ENCODE peak calls at places on chromosomes 16 and 17, in seven cellular contexts. One of them, this sample, is unnamed.

GRCh38 chr16:52114414-52114813 is 432.5 kb downstream of the TOX3 start:
- DNase-seq in sigmoid colon: no peak
- DNase-seq in prostate gland: no peak
- DNase-seq in stomach: no peak
- DNase-seq in endothelial cell of umbilical vein: no peak
- DNase-seq in H1: no peak
- DNase-seq in HCT116: no peak
- DNase-seq in this sample: no peak

GRCh38 chr17:21817791-21818364 is 125.6 kb downstream of the KCNJ18 start:
- DNase-seq in stomach: no peak
- DNase-seq in sigmoid colon: no peak
- DNase-seq in H1: no peak
- DNase-seq in HCT116: no peak
- DNase-seq in prostate gland: no peak
- DNase-seq in endothelial cell of umbilical vein: no peak
- DNase-seq in this sample: no peak

GRCh38 chr17:7132511-7133094 is 18.0 kb upstream of the ASGR2 start:
- DNase-seq in stomach: no peak
- DNase-seq in H1: peak; percentile 79
- DNase-seq in HCT116: no peak
- DNase-seq in prostate gland: no peak
- DNase-seq in sigmoid colon: no peak
- DNase-seq in endothelial cell of umbilical vein: peak; percentile 83
- DNase-seq in this sample: peak; percentile 66

GRCh38 chr17:13351046-13351445 is 250.7 kb downstream of the HS3ST3A1 start:
- DNase-seq in stomach: no peak
- DNase-seq in prostate gland: no peak
- DNase-seq in HCT116: no peak
- DNase-seq in H1: no peak
- DNase-seq in sigmoid colon: no peak
- DNase-seq in endothelial cell of umbilical vein: no peak
- DNase-seq in this sample: no peak

GRCh38 chr16:76661691-76662090 is 384.5 kb downstream of the CNTNAP4 start:
- DNase-seq in prostate gland: no peak
- DNase-seq in stomach: no peak
- DNase-seq in HCT116: no peak
- DNase-seq in endothelial cell of umbilical vein: no peak
- DNase-seq in H1: no peak
- DNase-seq in sigmoid colon: no peak
- DNase-seq in this sample: no peak

GRCh38 chr17:21019976-21020575 is 22.7 kb downstream of the USP22 start:
- DNase-seq in H1: no peak
- DNase-seq in HCT116: no peak
- DNase-seq in stomach: peak; percentile 55
- DNase-seq in endothelial cell of umbilical vein: no peak
- DNase-seq in sigmoid colon: peak; percentile 73
- DNase-seq in prostate gland: no peak
- DNase-seq in this sample: peak; percentile 87

GRCh38 chr17:3762922-3763776 is 37.8 kb downstream of the ITGAE start:
- DNase-seq in H1: no peak
- DNase-seq in sigmoid colon: no peak
- DNase-seq in endothelial cell of umbilical vein: no peak
- DNase-seq in prostate gland: no peak
- DNase-seq in stomach: no peak
- DNase-seq in HCT116: no peak
- DNase-seq in this sample: no peak

GRCh38 chr17:41666336-41666680 is 22.4 kb upstream of the EIF1 start:
- DNase-seq in endothelial cell of umbilical vein: peak; percentile 71
- DNase-seq in HCT116: no peak
- DNase-seq in prostate gland: no peak
- DNase-seq in stomach: no peak
- DNase-seq in H1: no peak
- DNase-seq in sigmoid colon: peak; percentile 75
- DNase-seq in this sample: peak; percentile 85

GRCh38 chr17:57433396-57433944 is 177.1 kb downstream of the MSI2 start:
- DNase-seq in HCT116: no peak
- DNase-seq in endothelial cell of umbilical vein: no peak
- DNase-seq in sigmoid colon: no peak
- DNase-seq in H1: no peak
- DNase-seq in stomach: no peak
- DNase-seq in prostate gland: no peak
- DNase-seq in this sample: no peak

GRCh38 chr17:35713069-35713728 is 18.2 kb upstream of the RASL10B start:
- DNase-seq in stomach: no peak
- DNase-seq in HCT116: no peak
- DNase-seq in H1: no peak
- DNase-seq in prostate gland: no peak
- DNase-seq in sigmoid colon: no peak
- DNase-seq in endothelial cell of umbilical vein: peak; percentile 98
- DNase-seq in this sample: no peak

GRCh38 chr16:75494696-75495601 is at the start of gene CHST6:
- DNase-seq in stomach: no peak
- DNase-seq in sigmoid colon: no peak
- DNase-seq in HCT116: no peak
- DNase-seq in prostate gland: no peak
- DNase-seq in endothelial cell of umbilical vein: peak; percentile 27
- DNase-seq in H1: peak; percentile 91
- DNase-seq in this sample: peak; percentile 78

GRCh38 chr16:80938035-80938927 is 68.4 kb downstream of the CMC2 start:
- DNase-seq in endothelial cell of umbilical vein: peak; percentile 98
- DNase-seq in HCT116: peak; percentile 51
- DNase-seq in stomach: no peak
- DNase-seq in prostate gland: peak; percentile 65
- DNase-seq in sigmoid colon: peak; percentile 88
- DNase-seq in H1: no peak
- DNase-seq in this sample: no peak

GRCh38 chr17:78048346-78049292 is 79.9 kb downstream of the TMC6 start:
- DNase-seq in sigmoid colon: no peak
- DNase-seq in H1: no peak
- DNase-seq in HCT116: no peak
- DNase-seq in prostate gland: no peak
- DNase-seq in stomach: no peak
- DNase-seq in endothelial cell of umbilical vein: no peak
- DNase-seq in this sample: no peak

GRCh38 chr16:23351360-23351759 is 49.3 kb downstream of the SCNN1B start:
- DNase-seq in H1: no peak
- DNase-seq in endothelial cell of umbilical vein: no peak
- DNase-seq in stomach: no peak
- DNase-seq in sigmoid colon: peak; percentile 37
- DNase-seq in HCT116: no peak
- DNase-seq in prostate gland: peak; percentile 76
- DNase-seq in this sample: peak; percentile 25

GRCh38 chr17:66347661-66348604 is 45.5 kb downstream of the PRKCA start:
- DNase-seq in H1: no peak
- DNase-seq in stomach: no peak
- DNase-seq in HCT116: no peak
- DNase-seq in prostate gland: no peak
- DNase-seq in endothelial cell of umbilical vein: no peak
- DNase-seq in sigmoid colon: no peak
- DNase-seq in this sample: no peak

GRCh38 chr17:71970312-71970711 is 150.5 kb upstream of the SOX9 start:
- DNase-seq in H1: no peak
- DNase-seq in HCT116: no peak
- DNase-seq in prostate gland: no peak
- DNase-seq in sigmoid colon: no peak
- DNase-seq in endothelial cell of umbilical vein: no peak
- DNase-seq in stomach: no peak
- DNase-seq in this sample: no peak

GRCh38 chr16:85735225-85735722 is 15.6 kb downstream of the C16orf74 start:
- DNase-seq in prostate gland: no peak
- DNase-seq in sigmoid colon: no peak
- DNase-seq in endothelial cell of umbilical vein: no peak
- DNase-seq in HCT116: no peak
- DNase-seq in H1: no peak
- DNase-seq in stomach: peak; percentile 40
- DNase-seq in this sample: peak; percentile 89

GRCh38 chr17:77354721-77355455 is 214.1 kb downstream of the SEC14L1 start:
- DNase-seq in stomach: peak; percentile 51
- DNase-seq in sigmoid colon: peak; percentile 95
- DNase-seq in H1: no peak
- DNase-seq in prostate gland: no peak
- DNase-seq in endothelial cell of umbilical vein: no peak
- DNase-seq in HCT116: no peak
- DNase-seq in this sample: peak; percentile 83

GRCh38 chr16:84307209-84307954 is 12.7 kb downstream of the WFDC1 start:
- DNase-seq in stomach: no peak
- DNase-seq in H1: no peak
- DNase-seq in endothelial cell of umbilical vein: no peak
- DNase-seq in HCT116: no peak
- DNase-seq in sigmoid colon: no peak
- DNase-seq in prostate gland: no peak
- DNase-seq in this sample: no peak

DNA sequence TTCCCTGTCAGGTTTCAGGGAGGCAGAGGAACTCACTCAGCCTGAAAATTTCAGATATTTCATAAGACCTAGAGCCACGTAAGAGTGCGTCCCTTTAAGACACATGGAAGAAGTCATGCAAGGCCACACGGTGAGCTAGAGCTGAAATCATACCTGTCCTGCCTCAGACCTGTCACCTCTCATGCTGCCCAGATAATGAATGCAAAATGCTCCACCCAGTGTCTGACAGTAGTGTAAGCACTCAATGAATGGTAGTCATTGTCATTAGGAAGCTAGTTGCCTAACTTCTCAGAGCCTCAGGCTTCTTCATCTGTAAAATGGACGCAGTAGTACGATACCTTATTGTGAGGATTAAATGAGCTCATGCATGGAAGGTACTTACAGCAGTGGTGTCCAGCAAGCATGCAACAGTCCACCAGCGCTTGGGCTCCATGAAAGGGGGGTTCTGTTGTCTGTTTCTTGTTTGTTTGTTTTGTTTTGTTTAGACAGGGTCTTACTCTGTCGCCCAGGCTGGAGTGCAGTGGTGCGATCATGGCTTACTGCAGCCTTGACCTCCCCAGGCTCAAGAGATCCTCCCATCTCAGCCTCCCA is 60.7 kb downstream of the WSB1 start:
- DNase-seq in sigmoid colon: no peak
- DNase-seq in endothelial cell of umbilical vein: no peak
- DNase-seq in HCT116: no peak
- DNase-seq in prostate gland: no peak
- DNase-seq in stomach: no peak
- DNase-seq in H1: no peak
- DNase-seq in this sample: no peak
- H3K4me3 ChIP-seq in sigmoid colon: no peak overlapping the region
- H3K4me3 ChIP-seq in endothelial cell of umbilical vein: no peak overlapping the region
- H3K4me3 ChIP-seq in HCT116: peak overlapping the region; percentile 95
- H3K4me3 ChIP-seq in prostate gland: no peak overlapping the region
- H3K4me3 ChIP-seq in stomach: no peak overlapping the region
- H3K4me3 ChIP-seq in H1: peak overlapping the region; percentile 94
- H3K4me3 ChIP-seq in this sample: no peak overlapping the region

GRCh38 chr17:28367641-28368305 is 2.3 kb downstream of the VTN start:
- DNase-seq in H1: no peak
- DNase-seq in sigmoid colon: no peak
- DNase-seq in prostate gland: no peak
- DNase-seq in HCT116: no peak
- DNase-seq in endothelial cell of umbilical vein: no peak
- DNase-seq in stomach: no peak
- DNase-seq in this sample: no peak
- TF ChIP-seq POLR2AphosphoS5 in H1: no peak
- TF ChIP-seq POLR2AphosphoS5 in sigmoid colon: no peak
- TF ChIP-seq POLR2AphosphoS5 in prostate gland: no peak
- TF ChIP-seq POLR2AphosphoS5 in HCT116: no peak
- TF ChIP-seq POLR2AphosphoS5 in endothelial cell of umbilical vein: no peak
- TF ChIP-seq POLR2AphosphoS5 in stomach: no peak
- TF ChIP-seq POLR2AphosphoS5 in this sample: no peak

DNA sequence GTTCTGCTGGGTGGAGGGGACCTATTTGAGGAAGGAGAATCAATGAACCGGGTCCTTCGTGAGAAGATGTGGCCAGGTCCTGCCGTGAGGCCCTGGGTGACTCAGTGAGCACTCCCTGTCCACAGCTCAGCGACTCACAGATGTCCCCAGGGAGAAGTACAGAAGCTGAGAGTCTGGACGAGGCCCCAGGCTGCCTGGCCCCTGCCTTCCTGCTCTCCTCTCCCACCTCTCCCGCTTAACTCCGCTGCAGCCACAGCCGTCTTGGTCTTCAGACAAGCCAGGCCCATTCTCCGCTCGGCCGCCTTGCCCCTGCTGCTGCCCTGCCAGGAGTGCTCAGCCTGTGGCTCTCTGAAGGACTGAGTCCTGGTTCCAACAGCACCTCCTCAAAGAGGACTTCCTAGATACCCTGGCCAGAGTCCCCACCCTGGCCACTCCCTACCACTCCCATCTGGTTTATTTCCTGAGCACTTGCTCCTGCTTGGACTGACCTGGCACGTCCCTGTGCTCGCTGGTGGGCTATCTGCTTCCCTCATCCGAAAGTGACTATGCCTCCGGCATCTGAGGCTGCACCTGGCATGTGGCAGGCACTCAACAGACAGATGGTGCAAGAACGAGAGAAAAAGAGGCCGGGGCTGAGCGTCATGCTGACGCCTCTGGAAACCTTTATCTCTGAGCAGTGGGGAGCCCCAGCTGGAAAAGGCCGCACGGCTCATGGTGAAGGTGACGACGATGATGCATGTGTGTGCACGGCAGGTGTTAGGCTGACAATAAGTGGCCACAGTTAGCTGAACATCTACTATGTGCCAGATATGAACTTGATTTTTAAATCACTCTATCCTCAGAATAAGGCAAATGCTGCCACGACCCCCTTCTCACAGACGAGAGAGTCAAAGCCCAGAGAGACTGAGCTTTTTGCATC is 9.2 kb upstream of the TNFRSF13B start:
- DNase-seq in HCT116: no peak
- DNase-seq in prostate gland: no peak
- DNase-seq in stomach: no peak
- DNase-seq in sigmoid colon: no peak
- DNase-seq in endothelial cell of umbilical vein: no peak
- DNase-seq in H1: peak; percentile 43
- DNase-seq in this sample: peak; percentile 82
- TF ChIP-seq POLR2A in HCT116: no peak
- TF ChIP-seq POLR2A in prostate gland: no peak
- TF ChIP-seq POLR2A in stomach: no peak
- TF ChIP-seq POLR2A in sigmoid colon: no peak
- TF ChIP-seq POLR2A in endothelial cell of umbilical vein: no peak
- TF ChIP-seq POLR2A in H1: no peak
- TF ChIP-seq POLR2A in this sample: no peak

DNA sequence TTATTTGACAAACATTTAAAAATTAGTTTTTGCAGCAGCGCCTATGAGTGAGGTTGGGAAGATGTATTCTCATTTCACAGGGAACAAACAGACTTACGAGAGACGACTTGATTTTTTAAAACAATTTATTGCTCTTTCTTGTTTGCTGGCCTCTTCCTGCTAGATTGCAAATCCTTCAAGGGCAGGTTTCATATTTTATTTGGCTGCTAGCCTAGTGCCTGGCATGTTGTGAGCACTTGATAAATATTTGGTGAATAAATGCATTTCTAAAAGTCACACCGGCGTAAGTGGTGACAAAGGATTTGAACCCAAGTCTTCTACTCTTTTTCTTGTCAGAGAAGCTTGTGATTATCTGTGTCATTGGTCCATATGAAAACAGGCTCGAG is 1.4 kb downstream of the WWP2 start:
- DNase-seq in prostate gland: peak; percentile 39
- DNase-seq in stomach: no peak
- DNase-seq in endothelial cell of umbilical vein: peak; percentile 45
- DNase-seq in H1: no peak
- DNase-seq in HCT116: no peak
- DNase-seq in sigmoid colon: no peak
- DNase-seq in this sample: no peak
- H3K4me3 ChIP-seq in prostate gland: no peak overlapping the region
- H3K4me3 ChIP-seq in stomach: peak overlapping the region; percentile 96
- H3K4me3 ChIP-seq in endothelial cell of umbilical vein: peak overlapping the region; percentile 88
- H3K4me3 ChIP-seq in H1: peak overlapping the region; percentile 100
- H3K4me3 ChIP-seq in HCT116: peak overlapping the region; percentile 98
- H3K4me3 ChIP-seq in sigmoid colon: peak overlapping the region; percentile 92
- H3K4me3 ChIP-seq in this sample: no peak overlapping the region